ENCODE peak calls at places on chromosomes 16 and 17, in four cellular contexts. P is epithelial cell of esophagus, Z is NCI-H2029, O is sciatic nerve. I is an unnamed sample.

GRCh38 chr17:17484451-17484899 is 7.7 kb downstream of the MED9 start:
- DNase-seq in O (no peak), P (peak; percentile 16), Z (no peak), I (no peak)

GRCh38 chr16:83903739-83904138 is 4.8 kb downstream of the MLYCD start:
- DNase-seq in Z (no peak), P (no peak), O (no peak), I (peak; percentile 25)

GRCh38 chr17:4090898-4091297 is 51.9 kb downstream of the ZZEF1 start:
- DNase-seq in O (no peak), Z (no peak), P (no peak), I (no peak)

GRCh38 chr16:89581861-89582563 is 6.5 kb downstream of the CPNE7 start:
- DNase-seq in Z (peak; percentile 82), O (no peak), P (peak; percentile 58), I (peak; percentile 43)

GRCh38 chr17:74393323-74393942 is 26.1 kb downstream of the GPR142 start:
- DNase-seq in P (no peak), O (no peak), Z (no peak), I (no peak)

GRCh38 chr17:29018788-29019474 is 13.1 kb upstream of the SEZ6 start:
- DNase-seq in Z (no peak), P (no peak), O (no peak), I (no peak)

GRCh38 chr17:55381017-55381770 is 40.4 kb downstream of the MMD start:
- DNase-seq in Z (no peak), O (no peak), P (no peak), I (no peak)

GRCh38 chr17:41496803-41497484 is 7.2 kb upstream of the KRT36 start:
- DNase-seq in Z (peak; percentile 82), P (peak; percentile 93), O (no peak), I (peak; percentile 84)

GRCh38 chr17:47869114-47869513 is 18.2 kb upstream of the SP6 start:
- DNase-seq in P (no peak), Z (no peak), O (no peak), I (no peak)

GRCh38 chr17:66834919-66835454 is at the start of gene CACNG5:
- DNase-seq in O (no peak), P (no peak), Z (no peak), I (no peak)

GRCh38 chr17:81151039-81151677 is 14.1 kb upstream of the PVALEF start:
- DNase-seq in O (no peak), P (no peak), Z (no peak), I (no peak)

GRCh38 chr16:52436646-52437645 is 110.0 kb downstream of the TOX3 start:
- DNase-seq in P (no peak), O (no peak), Z (no peak), I (no peak)

GRCh38 chr17:50153650-50154575 is 3.4 kb upstream of the PPP1R9B start:
- DNase-seq in O (no peak), Z (no peak), P (peak; percentile 65), I (no peak)

GRCh38 chr17:1298616-1299015 is 19.2 kb downstream of the TRARG1 start:
- DNase-seq in P (no peak), Z (no peak), O (no peak), I (no peak)

GRCh38 chr16:66551362-66551761 is 1.0 kb upstream of the CKLF start:
- DNase-seq in O (no peak), P (peak; percentile 27), Z (no peak), I (peak; percentile 60)

GRCh38 chr17:45782889-45783592 is 1.1 kb upstream of the CRHR1 start:
- DNase-seq in Z (no peak), O (no peak), P (no peak), I (no peak)

GRCh38 chr17:56710986-56711385 is 117.5 kb downstream of the NOG start:
- DNase-seq in O (no peak), P (no peak), Z (no peak), I (no peak)

I was measured in transverse colon.